ENCODE peak calls at places on chromosomes 4 and X, in six cellular contexts. One of them, this sample, is unnamed.

GRCh38 chrX:71198066-71198465 is 25.0 kb upstream of the GJB1 start:
- DNase-seq in CD4-positive, alpha-beta memory T cell: peak; percentile 15
- DNase-seq in heart right ventricle: no peak
- DNase-seq in adipocyte: no peak
- DNase-seq in choroid plexus epithelial cell: no peak
- DNase-seq in uterus: no peak
- DNase-seq in this sample: no peak

GRCh38 chrX:150765237-150765636 is 72.0 kb downstream of the MTMR1 start:
- DNase-seq in choroid plexus epithelial cell: no peak
- DNase-seq in uterus: no peak
- DNase-seq in adipocyte: no peak
- DNase-seq in CD4-positive, alpha-beta memory T cell: no peak
- DNase-seq in heart right ventricle: no peak
- DNase-seq in this sample: no peak

GRCh38 chrX:98405376-98405775 is 1521.7 kb downstream of the RPA4 start:
- DNase-seq in uterus: no peak
- DNase-seq in choroid plexus epithelial cell: peak; percentile 0
- DNase-seq in heart right ventricle: no peak
- DNase-seq in CD4-positive, alpha-beta memory T cell: no peak
- DNase-seq in adipocyte: no peak
- DNase-seq in this sample: peak; percentile 43

GRCh38 chr4:184383497-184384055 is 90.8 kb downstream of the IRF2 start:
- DNase-seq in choroid plexus epithelial cell: peak; percentile 97
- DNase-seq in CD4-positive, alpha-beta memory T cell: no peak
- DNase-seq in uterus: peak; percentile 57
- DNase-seq in adipocyte: peak; percentile 93
- DNase-seq in heart right ventricle: no peak
- DNase-seq in this sample: peak; percentile 55

GRCh38 chr4:36385951-36386561 is 104.6 kb downstream of the DTHD1 start:
- DNase-seq in CD4-positive, alpha-beta memory T cell: peak; percentile 79
- DNase-seq in heart right ventricle: no peak
- DNase-seq in uterus: no peak
- DNase-seq in adipocyte: no peak
- DNase-seq in choroid plexus epithelial cell: no peak
- DNase-seq in this sample: no peak

GRCh38 chrX:112081781-112082482 is 644 bp downstream of the TRPC5 start:
- DNase-seq in uterus: no peak
- DNase-seq in heart right ventricle: no peak
- DNase-seq in choroid plexus epithelial cell: no peak
- DNase-seq in CD4-positive, alpha-beta memory T cell: no peak
- DNase-seq in adipocyte: no peak
- DNase-seq in this sample: no peak

GRCh38 chrX:1925053-1925481 is 310.2 kb downstream of the ASMT start:
- DNase-seq in CD4-positive, alpha-beta memory T cell: no peak
- DNase-seq in adipocyte: peak; percentile 14
- DNase-seq in heart right ventricle: no peak
- DNase-seq in uterus: no peak
- DNase-seq in choroid plexus epithelial cell: no peak
- DNase-seq in this sample: no peak

GRCh38 chrX:40260123-40260751 is 162.5 kb upstream of the BCOR start:
- DNase-seq in adipocyte: no peak
- DNase-seq in CD4-positive, alpha-beta memory T cell: no peak
- DNase-seq in heart right ventricle: no peak
- DNase-seq in uterus: no peak
- DNase-seq in choroid plexus epithelial cell: peak; percentile 43
- DNase-seq in this sample: no peak

GRCh38 chr4:128686810-128687209 is 122.7 kb upstream of the JADE1 start:
- DNase-seq in heart right ventricle: no peak
- DNase-seq in uterus: no peak
- DNase-seq in CD4-positive, alpha-beta memory T cell: no peak
- DNase-seq in adipocyte: no peak
- DNase-seq in choroid plexus epithelial cell: no peak
- DNase-seq in this sample: no peak

GRCh38 chr4:154416183-154416543 is 75.4 kb downstream of the DCHS2 start:
- DNase-seq in choroid plexus epithelial cell: no peak
- DNase-seq in heart right ventricle: peak; percentile 20
- DNase-seq in adipocyte: no peak
- DNase-seq in CD4-positive, alpha-beta memory T cell: no peak
- DNase-seq in uterus: peak; percentile 35
- DNase-seq in this sample: no peak

GRCh38 chr4:168264903-168265302 is 53.6 kb downstream of the DDX60 start:
- DNase-seq in adipocyte: no peak
- DNase-seq in choroid plexus epithelial cell: peak; percentile 2
- DNase-seq in uterus: no peak
- DNase-seq in heart right ventricle: no peak
- DNase-seq in CD4-positive, alpha-beta memory T cell: no peak
- DNase-seq in this sample: no peak

GRCh38 chr4:107408968-107409367 is 311.1 kb downstream of the PAPSS1 start:
- DNase-seq in heart right ventricle: no peak
- DNase-seq in choroid plexus epithelial cell: no peak
- DNase-seq in adipocyte: no peak
- DNase-seq in CD4-positive, alpha-beta memory T cell: no peak
- DNase-seq in uterus: no peak
- DNase-seq in this sample: no peak

GRCh38 chrX:108304210-108304609 is 134.0 kb downstream of the COL4A6 start:
- DNase-seq in CD4-positive, alpha-beta memory T cell: no peak
- DNase-seq in heart right ventricle: no peak
- DNase-seq in adipocyte: no peak
- DNase-seq in uterus: no peak
- DNase-seq in choroid plexus epithelial cell: peak; percentile 52
- DNase-seq in this sample: no peak

GRCh38 chr4:110654254-110654635 is 31.4 kb upstream of the PITX2 start:
- DNase-seq in heart right ventricle: no peak
- DNase-seq in adipocyte: no peak
- DNase-seq in CD4-positive, alpha-beta memory T cell: no peak
- DNase-seq in choroid plexus epithelial cell: peak; percentile 15
- DNase-seq in uterus: no peak
- DNase-seq in this sample: no peak

GRCh38 chr4:151012836-151013235 is 2.2 kb downstream of the LRBA start:
- DNase-seq in choroid plexus epithelial cell: no peak
- DNase-seq in adipocyte: no peak
- DNase-seq in heart right ventricle: no peak
- DNase-seq in CD4-positive, alpha-beta memory T cell: no peak
- DNase-seq in uterus: no peak
- DNase-seq in this sample: peak; percentile 50

GRCh38 chr4:18075823-18076433 is 54.4 kb upstream of the LCORL start:
- DNase-seq in choroid plexus epithelial cell: no peak
- DNase-seq in CD4-positive, alpha-beta memory T cell: peak; percentile 20
- DNase-seq in heart right ventricle: peak; percentile 14
- DNase-seq in uterus: peak; percentile 41
- DNase-seq in adipocyte: no peak
- DNase-seq in this sample: peak; percentile 61

GRCh38 chr4:166535865-166536264 is 662.8 kb downstream of the TLL1 start:
- DNase-seq in CD4-positive, alpha-beta memory T cell: no peak
- DNase-seq in adipocyte: no peak
- DNase-seq in uterus: no peak
- DNase-seq in heart right ventricle: no peak
- DNase-seq in choroid plexus epithelial cell: peak; percentile 7
- DNase-seq in this sample: peak; percentile 70

GRCh38 chr4:112519689-112520597 is 4.0 kb upstream of the NEUROG2 start:
- DNase-seq in choroid plexus epithelial cell: no peak
- DNase-seq in uterus: no peak
- DNase-seq in heart right ventricle: no peak
- DNase-seq in adipocyte: no peak
- DNase-seq in CD4-positive, alpha-beta memory T cell: no peak
- DNase-seq in this sample: no peak
- H3K4me3 ChIP-seq in choroid plexus epithelial cell: no peak overlapping the region
- H3K4me3 ChIP-seq in uterus: no peak overlapping the region
- H3K4me3 ChIP-seq in heart right ventricle: no peak overlapping the region
- H3K4me3 ChIP-seq in adipocyte: no peak overlapping the region
- H3K4me3 ChIP-seq in CD4-positive, alpha-beta memory T cell: no peak overlapping the region
- H3K4me3 ChIP-seq in this sample: no peak overlapping the region

GRCh38 chr4:148110169-148110568 is 332.0 kb downstream of the NR3C2 start:
- DNase-seq in heart right ventricle: no peak
- DNase-seq in adipocyte: no peak
- DNase-seq in CD4-positive, alpha-beta memory T cell: no peak
- DNase-seq in choroid plexus epithelial cell: no peak
- DNase-seq in uterus: no peak
- DNase-seq in this sample: no peak
- H3K4me3 ChIP-seq in heart right ventricle: no peak overlapping the region
- H3K4me3 ChIP-seq in adipocyte: no peak overlapping the region
- H3K4me3 ChIP-seq in CD4-positive, alpha-beta memory T cell: no peak overlapping the region
- H3K4me3 ChIP-seq in choroid plexus epithelial cell: no peak overlapping the region
- H3K4me3 ChIP-seq in uterus: no peak overlapping the region
- H3K4me3 ChIP-seq in this sample: no peak overlapping the region

GRCh38 chrX:46179748-46180147 is 365.5 kb downstream of the ZNF674 start:
- DNase-seq in choroid plexus epithelial cell: no peak
- DNase-seq in heart right ventricle: no peak
- DNase-seq in adipocyte: no peak
- DNase-seq in uterus: no peak
- DNase-seq in CD4-positive, alpha-beta memory T cell: no peak
- DNase-seq in this sample: peak; percentile 12
- H3K4me3 ChIP-seq in choroid plexus epithelial cell: no peak overlapping the region
- H3K4me3 ChIP-seq in heart right ventricle: no peak overlapping the region
- H3K4me3 ChIP-seq in adipocyte: no peak overlapping the region
- H3K4me3 ChIP-seq in uterus: no peak overlapping the region
- H3K4me3 ChIP-seq in CD4-positive, alpha-beta memory T cell: no peak overlapping the region
- H3K4me3 ChIP-seq in this sample: no peak overlapping the region

DNA sequence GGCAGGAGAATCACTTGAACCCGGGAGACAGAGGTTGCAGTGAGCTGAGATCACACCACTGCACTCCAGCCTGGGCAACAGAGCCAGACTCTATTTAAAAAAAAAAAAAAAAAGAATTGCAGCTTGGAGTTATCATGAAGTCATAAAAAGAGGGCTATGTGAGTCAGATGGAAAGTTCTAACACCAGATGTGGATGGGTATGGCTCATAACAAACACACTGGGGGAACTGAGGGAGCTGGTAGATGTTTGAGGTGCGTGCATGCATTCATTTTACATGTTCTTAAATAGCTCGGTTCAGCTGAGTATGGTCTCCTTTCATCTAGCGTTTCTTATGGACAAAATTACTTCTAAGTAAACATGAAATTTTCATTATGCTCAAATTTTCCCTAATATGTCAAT is 11.7 kb downstream of the TRMT2B start:
- DNase-seq in adipocyte: no peak
- DNase-seq in choroid plexus epithelial cell: no peak
- DNase-seq in CD4-positive, alpha-beta memory T cell: no peak
- DNase-seq in uterus: no peak
- DNase-seq in heart right ventricle: no peak
- DNase-seq in this sample: no peak
- H3K4me3 ChIP-seq in adipocyte: no peak overlapping the region
- H3K4me3 ChIP-seq in choroid plexus epithelial cell: no peak overlapping the region
- H3K4me3 ChIP-seq in CD4-positive, alpha-beta memory T cell: no peak overlapping the region
- H3K4me3 ChIP-seq in uterus: no peak overlapping the region
- H3K4me3 ChIP-seq in heart right ventricle: no peak overlapping the region
- H3K4me3 ChIP-seq in this sample: no peak overlapping the region

This sample was measured in trophoblast cell.